ENCODE peak calls at places on chromosomes 12 and 14, in four cellular contexts. E is HL-60, B is GM12878, A is K562. Z is an unnamed sample.

GRCh38 chr14:99756796-99757195 is 36.4 kb upstream of the EML1 start:
- DNase-seq in E (no peak), B (no peak), A (no peak), Z (no peak)

GRCh38 chr12:8088574-8088973 is 6.5 kb downstream of the NECAP1 start:
- DNase-seq in E (peak), B (no peak), A (no peak), Z (peak)

GRCh38 chr14:101069666-101070362 is 166.3 kb upstream of the RTL1 start:
- DNase-seq in E (no peak), B (no peak), A (no peak), Z (no peak)

GRCh38 chr12:74747305-74747704 is 209.7 kb downstream of the ATXN7L3B start:
- DNase-seq in E (no peak), B (no peak), A (no peak), Z (no peak)

GRCh38 chr14:76742961-76743360 is 18.3 kb upstream of the VASH1 start:
- DNase-seq in E (peak), B (no peak), A (no peak), Z (no peak)

GRCh38 chr12:104846056-104846762 is 111.9 kb downstream of the SLC41A2 start:
- DNase-seq in E (no peak), B (no peak), A (no peak), Z (no peak)

GRCh38 chr14:85122690-85123089 is 407.3 kb upstream of the FLRT2 start:
- DNase-seq in E (no peak), B (no peak), A (no peak), Z (no peak)

GRCh38 chr14:88488081-88488480 is 66.7 kb downstream of the PTPN21 start:
- DNase-seq in E (no peak), B (no peak), A (peak), Z (no peak)

GRCh38 chr12:89789862-89790261 is 81.2 kb upstream of the ATP2B1 start:
- DNase-seq in E (peak), B (peak), A (no peak), Z (no peak)

GRCh38 chr12:11885261-11886038 is 185.3 kb upstream of the BCL2L14 start:
- DNase-seq in E (no peak), B (no peak), A (no peak), Z (no peak)

GRCh38 chr12:11881835-11882234 is 188.9 kb upstream of the BCL2L14 start:
- DNase-seq in E (no peak), B (no peak), A (no peak), Z (no peak)

GRCh38 chr12:11880424-11880823 is 190.3 kb upstream of the BCL2L14 start:
- DNase-seq in E (no peak), B (no peak), A (no peak), Z (no peak)

GRCh38 chr12:11884661-11885060 is 186.1 kb upstream of the BCL2L14 start:
- DNase-seq in E (peak), B (no peak), A (no peak), Z (no peak)

DNA sequence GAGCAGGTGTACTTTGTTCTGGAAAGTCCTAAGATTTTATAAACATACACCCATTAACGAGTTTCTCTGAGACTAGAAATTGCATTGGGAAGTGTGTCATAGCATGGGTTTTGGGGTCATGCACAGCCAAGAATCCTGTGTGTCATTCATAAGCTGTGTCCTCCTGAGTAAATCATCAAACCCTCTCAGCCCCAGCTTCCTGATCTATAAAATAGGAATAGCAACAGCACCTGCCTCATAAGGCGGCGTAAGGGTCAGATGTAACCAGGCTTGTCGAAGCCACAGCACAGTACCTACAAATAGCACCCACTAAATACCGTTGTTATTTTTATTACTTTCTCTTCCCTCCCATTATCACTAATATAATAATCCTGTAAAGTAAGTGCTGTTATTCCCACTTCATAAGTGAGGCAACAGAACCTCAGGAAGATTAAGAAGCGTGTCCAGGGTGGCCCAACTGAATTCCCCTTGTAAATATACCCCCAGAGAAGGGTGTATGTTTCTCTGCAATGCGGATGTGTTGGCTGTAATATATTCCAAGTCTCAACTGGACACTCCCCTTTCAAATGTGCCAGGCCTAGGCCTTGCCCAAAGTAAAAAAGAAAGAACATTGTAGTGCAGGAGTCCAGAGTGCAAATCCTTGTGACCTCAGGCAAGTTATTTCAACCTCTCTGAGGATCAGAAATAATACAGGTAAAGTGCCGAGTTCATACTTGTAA is 188.3 kb upstream of the BCL2L14 start:
- DNase-seq in E (no peak), B (peak), A (no peak), Z (no peak)
- TF ChIP-seq SPI1 in E (no peak), B (no peak), A (no peak), Z (no peak)

DNA sequence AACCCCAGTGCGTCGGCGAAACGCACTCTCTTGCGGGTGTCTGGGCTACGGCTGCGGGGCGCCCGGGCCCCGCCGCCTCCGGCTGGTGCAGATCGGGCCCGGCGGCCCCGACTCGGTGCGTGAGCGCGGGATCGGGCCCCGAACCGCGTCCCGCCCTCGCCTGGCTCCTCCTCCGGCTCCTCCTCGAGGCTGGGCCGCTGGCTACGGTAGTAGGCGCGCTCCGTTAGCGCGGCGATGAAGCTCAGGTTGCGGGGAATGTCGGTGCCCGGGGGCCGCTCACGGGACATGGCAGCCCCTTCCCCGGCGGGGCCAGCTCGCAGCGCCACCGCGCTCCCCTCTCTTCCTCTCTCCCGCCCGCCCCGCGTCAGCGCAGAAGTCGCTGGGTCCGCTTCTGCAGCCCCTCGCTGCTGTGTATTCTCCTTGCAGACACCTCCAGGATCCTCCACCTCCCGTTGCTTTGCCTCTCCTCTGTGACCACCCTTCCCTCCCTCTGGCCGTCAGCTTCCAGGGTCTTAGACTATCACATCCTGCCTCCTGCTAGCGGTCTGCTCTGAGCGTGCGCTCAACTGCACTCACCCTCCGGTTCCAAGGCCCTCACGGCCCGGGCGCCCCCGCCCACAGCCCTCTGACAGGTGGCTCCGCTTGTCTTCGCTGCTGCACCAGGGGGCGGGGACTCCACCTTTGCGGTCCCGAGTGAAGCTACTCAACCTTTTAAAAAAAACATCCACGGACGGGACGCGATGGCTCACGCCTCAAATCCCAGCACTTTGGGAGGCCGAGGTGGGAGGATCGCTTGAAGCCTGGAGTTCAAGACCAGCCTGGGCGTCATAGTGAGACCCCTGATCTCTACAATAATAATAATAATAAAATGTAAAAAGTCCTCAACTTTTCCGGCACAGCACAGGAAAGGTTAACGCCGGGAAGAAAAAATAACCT is at the start of gene PPP1R3E:
- DNase-seq in E (peak), B (no peak), A (peak), Z (peak)
- TF ChIP-seq POLR2AphosphoS5 in E (no peak), B (peak), A (no peak), Z (peak)

DNA sequence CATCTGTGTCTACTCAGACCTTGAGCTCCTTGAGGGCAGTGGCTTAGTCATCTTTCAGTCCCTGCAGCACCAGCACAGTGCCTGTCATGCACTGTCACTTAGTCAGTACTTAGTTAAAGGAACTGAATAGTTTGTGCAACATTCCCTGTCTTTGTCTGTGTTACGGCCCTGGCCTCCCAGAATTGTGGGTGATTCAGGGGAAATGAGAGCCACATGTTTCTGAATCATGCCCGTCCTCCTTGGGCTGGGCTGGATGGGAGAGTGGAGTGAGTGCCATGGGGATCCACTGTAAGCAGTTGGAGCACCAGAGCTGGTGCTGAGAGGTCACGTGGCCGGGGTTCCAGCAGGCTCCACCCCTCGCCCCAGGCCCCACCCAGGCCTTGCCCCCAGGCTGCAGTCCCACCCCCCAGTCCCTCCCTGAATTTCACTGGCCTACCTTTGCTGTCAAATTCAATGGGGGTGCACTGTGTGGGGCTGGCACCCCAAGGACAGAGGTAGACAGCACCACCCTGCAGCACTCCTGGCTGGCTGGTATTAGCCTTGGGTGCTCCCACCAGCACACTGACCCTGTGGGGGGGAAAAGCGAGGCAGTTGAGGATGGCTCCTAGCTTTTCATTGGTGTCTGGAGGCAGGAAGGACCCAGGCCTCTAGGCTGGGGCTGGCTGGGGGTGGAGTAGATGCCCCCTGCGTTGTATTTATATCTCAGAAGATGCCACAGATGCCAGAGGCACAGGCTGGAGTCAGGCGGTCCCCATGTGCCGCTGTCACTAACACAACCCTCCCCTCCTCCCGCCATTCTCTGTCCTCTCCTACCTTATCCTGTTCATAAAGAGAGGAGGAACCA is 7.4 kb downstream of the ITGA5 start:
- DNase-seq in E (peak), B (no peak), A (peak), Z (no peak)
- TF ChIP-seq SPI1 in E (peak), B (no peak), A (no peak), Z (no peak)

GRCh38 chr12:127942981-127943380 is 324.0 kb upstream of the TMEM132C start:
- DNase-seq in E (no peak), B (no peak), A (no peak), Z (no peak)
- TF ChIP-seq POLR2AphosphoS5 in E (no peak), B (no peak), A (no peak), Z (no peak)

Z was measured in GM12891.